ENCODE peak calls at places on chromosomes 5 and 9, in nine cellular contexts. O is fibroblast of lung; W is CD8-positive, alpha-beta T cell; J is SJSA1; K is mesendoderm; C is DND-41; D is body of pancreas; Z is brain microvascular endothelial cell; S is left ventricle myocardium inferior. I is an unnamed sample.
A peak's percentile ranks its signal among the peaks of the same experiment; 100 is the strongest.

GRCh38 chr9:134234001-134234660 is 69.8 kb upstream of the RNU6ATAC start:
- DNase-seq in O (no peak), W (no peak), J (no peak), K (no peak), C (no peak), D (no peak), Z (no peak), S (no peak), I (no peak)

GRCh38 chr5:156681276-156681675 is 168.8 kb upstream of the PPP1R2B start:
- DNase-seq in O (no peak), W (no peak), J (no peak), K (no peak), C (no peak), D (no peak), Z (no peak), S (no peak), I (no peak)

GRCh38 chr9:131049829-131050715 is 41.1 kb downstream of the LAMC3 start:
- DNase-seq in O (no peak), W (no peak), J (no peak), K (peak; percentile 54), C (no peak), D (no peak), Z (no peak), S (no peak), I (no peak)

GRCh38 chr5:80417973-80418372 is 10.1 kb downstream of the ZFYVE16 start:
- DNase-seq in O (no peak), W (no peak), J (no peak), K (no peak), C (no peak), D (no peak), Z (no peak), S (no peak), I (no peak)

GRCh38 chr9:103804077-103804735 is 289.9 kb upstream of the SMC2 start:
- DNase-seq in O (no peak), W (no peak), J (no peak), K (no peak), C (no peak), D (no peak), Z (peak; percentile 53), S (no peak), I (no peak)

GRCh38 chr9:94213513-94214124 is 45.5 kb upstream of the ZNF169 start:
- DNase-seq in O (peak; percentile 83), W (peak; percentile 58), J (peak; percentile 65), K (peak; percentile 86), C (peak; percentile 74), D (peak; percentile 72), Z (peak; percentile 51), S (peak; percentile 42), I (peak; percentile 39)

GRCh38 chr9:23005061-23005690 is 558.6 kb downstream of the DMRTA1 start:
- DNase-seq in O (no peak), W (no peak), J (no peak), K (peak; percentile 65), C (no peak), D (no peak), Z (no peak), S (no peak), I (no peak)

GRCh38 chr5:52840286-52841050 is 52.8 kb downstream of the ITGA1 start:
- DNase-seq in O (peak; percentile 72), W (no peak), J (no peak), K (no peak), C (peak; percentile 69), D (peak; percentile 8), Z (peak; percentile 72), S (no peak), I (no peak)

GRCh38 chr9:105299190-105299854 is 54.9 kb downstream of the SLC44A1 start:
- DNase-seq in O (peak; percentile 95), W (no peak), J (peak; percentile 69), K (peak; percentile 94), C (no peak), D (no peak), Z (peak; percentile 98), S (no peak), I (peak; percentile 70)

GRCh38 chr9:5488616-5489015 is 21.7 kb upstream of the PDCD1LG2 start:
- DNase-seq in O (no peak), W (no peak), J (no peak), K (no peak), C (no peak), D (no peak), Z (no peak), S (no peak), I (no peak)

GRCh38 chr9:38085308-38085707 is 16.3 kb upstream of the SHB start:
- DNase-seq in O (no peak), W (no peak), J (no peak), K (no peak), C (no peak), D (no peak), Z (no peak), S (no peak), I (no peak)

GRCh38 chr9:125986966-125987365 is 239.8 kb downstream of the PBX3 start:
- DNase-seq in O (no peak), W (no peak), J (no peak), K (no peak), C (no peak), D (no peak), Z (no peak), S (no peak), I (no peak)

GRCh38 chr5:82387819-82388166 is 109.6 kb upstream of the RPS23 start:
- DNase-seq in O (no peak), W (no peak), J (no peak), K (no peak), C (no peak), D (no peak), Z (no peak), S (no peak), I (no peak)

GRCh38 chr5:130532786-130533185 is 628.5 kb downstream of the CHSY3 start:
- DNase-seq in O (no peak), W (no peak), J (no peak), K (no peak), C (no peak), D (no peak), Z (no peak), S (no peak), I (no peak)

GRCh38 chr5:11322133-11322532 is 561.1 kb upstream of the DAP start:
- DNase-seq in O (no peak), W (no peak), J (no peak), K (no peak), C (no peak), D (no peak), Z (no peak), S (no peak), I (no peak)

GRCh38 chr5:11329676-11330075 is 568.6 kb upstream of the DAP start:
- DNase-seq in O (no peak), W (no peak), J (no peak), K (no peak), C (no peak), D (no peak), Z (no peak), S (no peak), I (no peak)

GRCh38 chr5:11319851-11320580 is 559.0 kb upstream of the DAP start:
- DNase-seq in O (peak; percentile 1), W (no peak), J (no peak), K (no peak), C (no peak), D (peak; percentile 8), Z (no peak), S (no peak), I (no peak)

DNA sequence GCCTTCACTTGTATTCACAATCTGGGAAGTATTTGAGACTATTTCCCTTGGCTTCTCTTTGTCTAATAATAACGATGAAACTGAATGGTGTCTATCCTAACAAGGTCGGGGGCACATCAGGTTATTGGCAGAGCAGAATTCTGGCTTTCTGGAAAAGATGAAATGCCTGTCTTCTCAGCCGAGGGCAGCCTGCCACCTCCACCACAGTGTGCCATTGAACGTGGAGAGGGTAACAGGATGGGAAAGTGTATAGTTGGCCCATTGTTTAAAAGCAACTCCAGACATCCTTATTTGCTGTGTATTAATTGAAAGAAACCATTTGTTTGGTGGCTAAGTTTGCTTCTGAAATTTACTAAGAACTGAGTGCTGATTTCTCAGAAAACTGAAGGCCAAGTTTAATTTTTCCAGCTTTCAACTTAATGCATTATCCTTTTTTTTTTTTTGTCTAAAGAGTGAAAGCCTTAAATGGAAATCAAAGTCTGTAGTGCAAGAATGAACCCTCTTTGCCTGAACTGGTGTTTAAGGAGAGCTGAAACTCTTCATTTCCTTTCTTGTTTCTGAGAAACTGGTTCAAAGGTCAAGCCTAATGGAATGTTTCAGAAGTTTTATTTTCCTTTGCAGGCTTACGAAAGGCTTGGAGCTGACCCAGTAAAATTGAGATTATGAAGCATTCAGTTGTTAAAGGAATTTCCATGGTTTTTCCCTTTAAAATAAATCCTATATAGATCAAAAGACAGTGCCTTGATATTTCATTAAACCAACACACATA is 563.7 kb upstream of the DAP start:
- DNase-seq in O (no peak), W (no peak), J (no peak), K (no peak), C (no peak), D (no peak), Z (no peak), S (no peak), I (no peak)
- H3K27ac ChIP-seq in O (no peak overlapping the region), W (no peak overlapping the region), J (no peak overlapping the region), K (no peak overlapping the region), C (no peak overlapping the region), D (no peak overlapping the region), Z (no peak overlapping the region), S (peak overlapping the region; percentile 57), I (no peak overlapping the region)

GRCh38 chr5:1196562-1196961 is 4.8 kb upstream of the SLC6A19 start:
- DNase-seq in O (no peak), W (no peak), J (no peak), K (no peak), C (no peak), D (no peak), Z (no peak), S (no peak), I (no peak)
- H3K27me3 ChIP-seq in O (no peaks in the 10 kb centered on the region), W (no peaks in the 10 kb centered on the region), J (peaks cover 62% of the 10 kb centered on the region), K (no peaks in the 10 kb centered on the region), C (peaks cover 6% of the 10 kb centered on the region), D (no peaks in the 10 kb centered on the region), Z (peaks cover 7% of the 10 kb centered on the region), S (peaks cover 82% of the 10 kb centered on the region), I (peaks cover 2% of the 10 kb centered on the region)

GRCh38 chr5:135489466-135490244 is 37.5 kb upstream of the TIFAB start:
- DNase-seq in O (peak; percentile 18), W (no peak), J (no peak), K (no peak), C (no peak), D (no peak), Z (no peak), S (no peak), I (no peak)
- H3K4me3 ChIP-seq in O (peak overlapping the region; percentile 63), W (no peak overlapping the region), J (no peak overlapping the region), K (no peak overlapping the region), C (no peak overlapping the region), D (no peak overlapping the region), Z (peak overlapping the region; percentile 49), S (peak overlapping the region; percentile 57), I (no peak overlapping the region)

DNA sequence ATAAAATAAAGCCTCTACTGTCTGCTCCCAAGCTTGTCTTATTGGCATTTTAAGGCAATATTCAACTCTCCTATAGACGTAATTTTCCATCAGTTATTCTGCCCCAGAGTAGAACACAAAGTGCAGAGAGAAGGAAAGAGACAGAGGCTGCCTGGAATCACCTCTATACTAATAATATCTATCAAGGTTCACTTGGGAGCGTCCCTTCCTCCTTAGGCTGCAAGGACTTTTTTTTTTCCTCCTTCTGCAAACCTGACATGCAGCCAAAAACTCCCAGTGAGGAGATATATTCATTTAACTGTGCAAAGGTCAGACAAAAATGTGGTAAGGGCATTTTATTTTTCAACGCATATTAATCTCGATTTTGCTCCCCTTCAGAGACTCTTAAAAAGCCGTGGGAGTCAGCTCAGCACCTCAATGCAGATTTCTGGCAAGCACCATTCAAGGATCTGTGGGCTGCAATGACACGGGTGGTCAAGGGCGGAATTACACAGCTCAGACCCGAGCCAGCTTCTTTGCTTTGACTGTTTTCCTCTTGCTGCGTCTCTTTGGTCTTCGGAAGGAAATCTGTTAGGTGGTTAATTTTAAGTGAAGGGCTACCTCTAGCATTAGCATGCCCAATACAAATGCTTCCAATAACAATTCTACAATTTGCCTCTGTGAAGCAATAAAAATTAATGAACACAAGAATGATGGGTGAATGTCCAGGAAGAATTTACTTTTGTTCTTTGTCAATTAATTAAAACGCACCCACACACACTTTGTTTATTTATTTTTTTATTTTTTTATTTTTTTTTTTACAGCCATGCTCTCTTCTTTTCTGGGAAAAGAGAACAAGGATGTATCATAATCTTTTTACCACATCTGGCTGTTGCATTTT is 587.7 kb upstream of the GRAMD2B start:
- DNase-seq in O (peak; percentile 66), W (no peak), J (no peak), K (peak; percentile 82), C (peak; percentile 8), D (peak; percentile 63), Z (peak; percentile 39), S (peak; percentile 20), I (peak; percentile 10)
- H3K27ac ChIP-seq in O (no peak overlapping the region), W (no peak overlapping the region), J (no peak overlapping the region), K (no peak overlapping the region), C (no peak overlapping the region), D (no peak overlapping the region), Z (no peak overlapping the region), S (no peak overlapping the region), I (no peak overlapping the region)

I was measured in AG04450.